ENCODE peak calls at places on chromosome 12, in nine cellular contexts. Q, K, P, T, O, L, J, B and N are unnamed samples.

GRCh38 chr12:95731519-95731958 is 59.0 kb downstream of the NTN4 start:
- DNase-seq in L (no peak), K (no peak), J (no peak), B (no peak), P (no peak), T (no peak), Q (no peak), O (no peak), N (no peak)

GRCh38 chr12:69129564-69129963 is 109.8 kb upstream of the CPSF6 start:
- DNase-seq in J (no peak), L (no peak), Q (no peak), P (no peak), O (no peak), B (no peak), T (no peak), K (no peak), N (peak)

GRCh38 chr12:64992641-64993040 is 128.5 kb downstream of the WIF1 start:
- DNase-seq in P (no peak), L (no peak), T (no peak), B (no peak), O (no peak), K (no peak), J (no peak), Q (no peak), N (no peak)

GRCh38 chr12:22974865-22975264 is 349.9 kb downstream of the ETNK1 start:
- DNase-seq in T (peak), P (no peak), J (peak), O (peak), B (peak), L (no peak), K (no peak), Q (peak), N (peak)

GRCh38 chr12:106022568-106023012 is 116.2 kb downstream of the NUAK1 start:
- DNase-seq in J (peak), O (peak), P (peak), L (no peak), T (peak), Q (peak), B (no peak), K (no peak), N (no peak)

GRCh38 chr12:110937104-110937641 is 16.8 kb upstream of the MYL2 start:
- DNase-seq in Q (no peak), T (peak), K (peak), B (peak), O (peak), L (peak), P (peak), J (peak), N (peak)

GRCh38 chr12:11815397-11815796 is 165.9 kb downstream of the ETV6 start:
- DNase-seq in P (no peak), B (no peak), L (no peak), O (no peak), J (no peak), K (no peak), Q (no peak), T (no peak), N (no peak)

GRCh38 chr12:678747-679712 is 15.8 kb upstream of the NINJ2 start:
- DNase-seq in K (no peak), B (no peak), T (no peak), Q (no peak), L (no peak), O (no peak), J (no peak), P (no peak), N (no peak)

GRCh38 chr12:70754330-70754741 is 117.1 kb upstream of the PTPRB start:
- DNase-seq in J (no peak), K (no peak), O (no peak), L (no peak), B (no peak), Q (no peak), T (no peak), P (no peak), N (no peak)

GRCh38 chr12:83157604-83158003 is 470.9 kb downstream of the TMTC2 start:
- DNase-seq in P (no peak), J (no peak), K (no peak), T (no peak), O (no peak), Q (no peak), L (no peak), B (no peak), N (no peak)

GRCh38 chr12:42612258-42612608 is 22.7 kb upstream of the PRICKLE1 start:
- DNase-seq in O (peak), L (no peak), T (peak), Q (no peak), P (no peak), J (peak), B (peak), K (no peak), N (peak)

GRCh38 chr12:95820096-95820703 is 29.6 kb upstream of the NTN4 start:
- DNase-seq in Q (no peak), K (no peak), P (peak), B (peak), J (peak), O (peak), L (no peak), T (peak), N (peak)

GRCh38 chr12:124867389-124867930 is 3.8 kb upstream of the SCARB1 start:
- DNase-seq in B (peak), K (no peak), O (peak), P (peak), Q (no peak), J (peak), L (no peak), T (peak), N (peak)

GRCh38 chr12:45599196-45599595 is 130.3 kb upstream of the ARID2 start:
- DNase-seq in Q (no peak), J (no peak), B (no peak), K (no peak), O (no peak), P (no peak), L (no peak), T (no peak), N (no peak)

GRCh38 chr12:39116877-39117276 is 211.5 kb upstream of the CPNE8 start:
- DNase-seq in K (no peak), T (no peak), J (no peak), B (no peak), L (no peak), P (no peak), O (no peak), Q (no peak), N (no peak)

GRCh38 chr12:114902665-114903393 is 218.9 kb upstream of the TBX3 start:
- DNase-seq in L (no peak), Q (peak), T (peak), K (no peak), O (peak), B (peak), P (no peak), J (peak), N (peak)

GRCh38 chr12:65916991-65917676 is 92.9 kb downstream of the HMGA2 start:
- DNase-seq in J (no peak), O (no peak), Q (no peak), K (no peak), L (no peak), T (no peak), B (no peak), P (no peak), N (no peak)

GRCh38 chr12:44286821-44287220 is 450.9 kb downstream of the TMEM117 start:
- DNase-seq in T (no peak), O (no peak), L (no peak), J (no peak), B (no peak), P (no peak), Q (no peak), K (no peak), N (no peak)

GRCh38 chr12:1217191-1217949 is 226.3 kb downstream of the ERC1 start:
- DNase-seq in B (peak), J (peak), Q (peak), K (no peak), L (no peak), O (peak), T (peak), P (no peak), N (peak)

GRCh38 chr12:66493841-66494240 is 185.0 kb downstream of the GRIP1 start:
- DNase-seq in O (no peak), T (no peak), K (no peak), P (no peak), B (no peak), L (no peak), Q (no peak), J (no peak), N (no peak)

GRCh38 chr12:65067383-65067782 is 53.7 kb downstream of the WIF1 start:
- DNase-seq in T (no peak), O (no peak), K (no peak), J (no peak), L (no peak), Q (no peak), P (no peak), B (no peak), N (no peak)

GRCh38 chr12:2453076-2453806 is 341.5 kb upstream of the FKBP4 start:
- DNase-seq in P (no peak), J (no peak), T (no peak), K (no peak), Q (no peak), O (no peak), B (no peak), L (no peak), N (peak)

GRCh38 chr12:53998900-53999236 is 1.1 kb upstream of the HOXC9 start:
- DNase-seq in Q (no peak), P (no peak), L (no peak), O (no peak), B (no peak), K (no peak), T (no peak), J (no peak), N (no peak)
- H3K4me3 ChIP-seq in Q (peak), P (no peak), L (no peak), O (no peak), B (no peak), K (no peak), T (no peak), J (no peak), N (peak)

DNA sequence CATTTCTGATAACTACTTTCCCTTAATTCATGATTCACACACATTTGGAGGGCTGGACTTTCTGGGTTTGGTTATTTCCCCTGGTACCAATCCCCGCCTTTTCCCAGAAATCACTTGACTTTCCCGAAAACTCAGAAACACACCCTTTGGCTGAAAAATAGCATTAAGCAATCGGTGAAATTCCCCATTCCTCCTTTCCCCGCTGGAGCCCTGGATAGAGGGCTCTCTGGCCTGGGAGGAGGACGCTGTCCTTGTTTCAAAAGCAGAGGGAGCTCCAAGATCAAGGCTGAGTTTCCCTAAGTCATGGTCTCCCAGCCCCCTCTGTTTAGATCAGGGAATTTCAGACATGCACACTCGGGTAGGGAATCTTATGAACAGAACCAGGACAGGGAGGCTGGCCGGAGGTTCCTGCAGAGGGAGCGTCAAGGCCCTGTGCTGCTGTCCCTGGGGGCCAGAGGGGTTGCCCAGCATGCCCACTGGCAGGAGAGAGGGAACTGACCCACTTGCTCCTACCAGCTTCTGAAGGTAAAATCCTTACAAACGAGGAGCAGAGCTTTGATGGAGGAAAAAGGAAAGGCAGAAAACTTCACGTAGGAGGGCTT is at the start of gene C1S:
- DNase-seq in K (peak), Q (peak), J (peak), B (peak), T (peak), L (peak), P (peak), O (peak), N (peak)
- TF ChIP-seq CTCF in K (peak), Q (peak), J (peak), B (peak), T (peak), L (peak), P (peak), O (peak), N (peak)

GRCh38 chr12:132417741-132418140 is 72.2 kb upstream of the FBRSL1 start:
- DNase-seq in K (no peak), J (no peak), O (no peak), T (no peak), B (no peak), P (no peak), Q (no peak), L (no peak), N (no peak)
- H3K4me3 ChIP-seq in K (no peak), J (no peak), O (no peak), T (no peak), B (no peak), P (no peak), Q (no peak), L (no peak), N (no peak)

GRCh38 chr12:108313609-108314331 is 25.3 kb downstream of the CMKLR1 start:
- DNase-seq in J (no peak), L (peak), Q (no peak), K (no peak), P (peak), O (no peak), T (no peak), B (no peak), N (no peak)
- TF ChIP-seq CTCF in J (no peak), L (no peak), Q (no peak), K (no peak), P (no peak), O (no peak), T (no peak), B (no peak), N (no peak)

GRCh38 chr12:26548227-26548626 is 284.8 kb downstream of the ITPR2 start:
- DNase-seq in T (no peak), Q (no peak), O (no peak), J (no peak), B (no peak), L (no peak), P (no peak), K (no peak), N (no peak)
- H3K4me3 ChIP-seq in T (no peak), Q (no peak), O (no peak), J (no peak), B (no peak), L (no peak), P (no peak), K (no peak), N (no peak)

DNA sequence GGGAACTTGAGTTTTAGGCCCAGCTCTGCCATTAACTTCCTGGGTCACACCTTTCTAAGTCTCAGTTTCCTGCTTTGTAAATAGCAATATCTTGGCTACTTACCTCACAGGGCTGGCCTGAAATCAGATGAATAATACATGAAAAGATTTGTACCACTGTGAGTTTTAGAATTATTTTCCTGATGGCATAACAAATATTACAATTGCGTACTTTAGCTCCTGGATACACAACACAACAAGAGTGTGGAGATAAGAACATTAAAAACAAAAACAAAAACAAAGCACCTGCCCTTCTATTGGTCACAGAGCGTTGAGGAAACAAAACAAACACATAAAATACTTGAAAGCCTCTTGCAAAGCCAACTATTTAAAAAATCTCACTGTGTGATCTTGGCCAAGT is 4.9 kb upstream of the HDAC7 start:
- DNase-seq in B (no peak), L (no peak), J (no peak), Q (no peak), O (no peak), P (no peak), K (no peak), T (no peak), N (no peak)
- TF ChIP-seq CTCF in B (no peak), L (no peak), J (no peak), Q (no peak), O (no peak), P (no peak), K (no peak), T (no peak), N (no peak)

DNA sequence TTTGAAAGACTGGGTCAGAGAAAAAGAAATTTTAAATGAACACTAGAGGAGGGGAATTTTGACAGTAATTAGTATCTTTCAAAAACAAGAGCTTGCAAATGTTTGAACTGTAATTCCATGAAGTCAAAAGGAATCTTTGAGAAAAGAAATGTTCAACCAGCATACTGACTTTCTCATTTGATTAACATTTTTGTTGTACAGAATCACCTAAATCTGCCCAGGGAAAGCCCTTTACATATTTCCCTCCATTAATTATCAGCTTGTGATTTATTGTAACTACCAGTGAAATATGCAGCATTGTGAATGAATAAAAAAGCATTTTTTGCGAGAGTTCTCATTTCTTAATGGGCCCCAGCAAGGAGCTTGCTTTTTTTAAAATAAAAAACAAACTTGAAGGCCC is 61.2 kb upstream of the CCDC91 start:
- DNase-seq in O (no peak), Q (no peak), B (no peak), L (no peak), J (no peak), P (no peak), K (no peak), T (no peak), N (no peak)
- H3K4me3 ChIP-seq in O (no peak), Q (no peak), B (no peak), L (no peak), J (no peak), P (no peak), K (no peak), T (no peak), N (no peak)